ENCODE peak calls at places on chromosomes 1 and 21, in eight cellular contexts. C is heart left ventricle, E is ascending aorta, B is esophagus muscularis mucosa, W is OCI-LY7, U is HCT116, O is spleen, G is fibroblast of lung. R is an unnamed sample.

GRCh38 chr1:21176589-21177555 is at the start of gene EIF4G3:
- DNase-seq in C (peak; percentile 99), E (peak; percentile 99), B (peak; percentile 99), W (peak; percentile 98), U (peak; percentile 93), O (peak; percentile 100), G (peak; percentile 90), R (peak; percentile 97)

GRCh38 chr1:227526524-227526923 is 36.8 kb upstream of the ZNF678 start:
- DNase-seq in C (no peak), E (no peak), B (no peak), W (no peak), U (no peak), O (no peak), G (no peak), R (no peak)

GRCh38 chr1:229068266-229069043 is 202.5 kb upstream of the RAB4A start:
- DNase-seq in C (peak; percentile 43), E (peak; percentile 77), B (peak; percentile 90), W (no peak), U (no peak), O (peak; percentile 83), G (no peak), R (no peak)

GRCh38 chr1:160081261-160081936 is at the start of gene KCNJ9:
- DNase-seq in C (no peak), E (no peak), B (no peak), W (no peak), U (no peak), O (peak; percentile 46), G (peak; percentile 37), R (no peak)

GRCh38 chr1:67429528-67430357 is 459 bp downstream of the SERBP1 start:
- DNase-seq in C (peak; percentile 27), E (peak; percentile 65), B (no peak), W (peak; percentile 44), U (no peak), O (peak; percentile 89), G (no peak), R (peak; percentile 7)

GRCh38 chr21:27425574-27425973 is 458.7 kb upstream of the ADAMTS5 start:
- DNase-seq in C (no peak), E (no peak), B (no peak), W (no peak), U (no peak), O (no peak), G (peak; percentile 55), R (no peak)

GRCh38 chr1:91278754-91279153 is 125.9 kb downstream of the HFM1 start:
- DNase-seq in C (no peak), E (no peak), B (no peak), W (peak; percentile 4), U (peak; percentile 12), O (no peak), G (peak; percentile 14), R (no peak)

GRCh38 chr1:161082996-161083742 is 6.2 kb downstream of the NECTIN4 start:
- DNase-seq in C (no peak), E (peak; percentile 86), B (no peak), W (no peak), U (peak; percentile 89), O (no peak), G (peak; percentile 93), R (no peak)

GRCh38 chr1:90220941-90221693 is 226.2 kb downstream of the ZNF326 start:
- DNase-seq in C (no peak), E (no peak), B (no peak), W (no peak), U (no peak), O (no peak), G (no peak), R (no peak)

GRCh38 chr1:156608036-156608674 is 6.9 kb upstream of the GPATCH4 start:
- DNase-seq in C (peak; percentile 58), E (no peak), B (no peak), W (peak; percentile 87), U (peak; percentile 66), O (no peak), G (peak; percentile 63), R (peak; percentile 86)

GRCh38 chr1:1470626-1471388 is 758 bp upstream of the ATAD3B start:
- DNase-seq in C (no peak), E (no peak), B (no peak), W (peak; percentile 63), U (no peak), O (no peak), G (no peak), R (no peak)

DNA sequence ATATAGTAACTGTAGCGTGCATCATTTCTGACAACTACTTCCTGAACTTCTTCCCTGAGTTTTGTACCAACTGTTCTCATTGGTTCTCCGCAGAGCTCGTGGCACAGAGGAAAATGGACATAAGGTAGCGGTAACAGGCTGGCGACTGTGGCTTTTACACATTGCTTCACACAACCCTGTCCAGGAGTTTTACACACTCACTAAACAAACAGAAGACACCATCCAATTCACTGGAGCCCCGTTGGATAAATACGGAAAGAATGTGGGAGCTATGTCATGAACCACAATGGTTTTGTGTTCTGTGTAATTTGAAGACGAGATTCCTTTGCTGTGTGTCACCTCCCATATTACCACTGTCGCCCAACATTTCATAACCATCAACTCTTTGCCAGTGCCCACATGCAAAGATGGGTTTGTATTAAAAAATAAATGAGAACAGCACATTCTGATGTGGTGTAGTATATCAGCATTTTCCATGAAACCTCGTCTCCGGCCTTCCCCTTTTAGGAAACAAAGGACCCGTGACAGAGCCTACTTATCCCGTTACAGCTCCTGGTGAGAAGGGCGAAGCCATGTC is 47.3 kb upstream of the ENAH start:
- DNase-seq in C (no peak), E (peak; percentile 90), B (no peak), W (no peak), U (peak; percentile 88), O (no peak), G (peak; percentile 100), R (no peak)
- H3K27ac ChIP-seq in C (no peak overlapping the region), E (peak overlapping the region; percentile 71), B (no peak overlapping the region), W (no peak overlapping the region), U (peak overlapping the region; percentile 73), O (no peak overlapping the region), G (peak overlapping the region; percentile 63), R (no peak overlapping the region)

DNA sequence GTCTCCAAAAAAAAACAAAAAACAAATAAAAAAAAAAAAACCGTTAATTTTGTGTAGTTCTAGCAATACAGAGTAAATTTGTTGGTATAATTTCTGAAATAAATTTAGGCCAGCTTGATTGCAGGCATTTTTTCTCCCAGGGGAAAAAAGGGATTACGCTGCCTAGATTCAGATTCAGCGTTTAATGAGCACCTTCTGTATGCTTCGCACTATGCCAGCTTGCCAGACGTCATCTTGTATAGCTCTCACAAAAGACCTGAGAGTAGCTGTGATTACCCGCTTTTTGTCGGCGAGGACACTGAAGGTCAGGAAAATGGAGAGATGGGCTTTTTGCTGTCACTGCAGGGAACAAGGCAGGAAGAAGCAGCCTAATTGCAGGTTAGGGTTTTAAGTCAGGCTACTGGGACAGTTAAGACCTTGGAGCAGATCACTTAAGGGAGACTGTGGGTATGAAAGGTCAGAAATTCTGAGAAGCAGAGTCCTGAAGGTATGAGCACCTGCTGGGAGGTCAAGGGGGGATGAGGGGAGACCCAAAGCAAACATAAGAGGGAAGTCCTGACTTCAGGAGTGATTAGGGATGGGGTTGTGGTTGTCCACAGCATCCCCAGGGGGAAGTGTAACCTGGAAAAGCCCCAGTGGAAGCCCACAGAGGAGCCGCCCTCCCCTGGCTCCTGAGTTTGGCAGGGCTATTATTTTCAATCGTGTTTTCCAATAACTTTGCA is 39.0 kb downstream of the TMCC2 start:
- DNase-seq in C (no peak), E (no peak), B (no peak), W (no peak), U (no peak), O (no peak), G (no peak), R (no peak)
- H3K4me1 ChIP-seq in C (peaks cover 42% of the 10 kb centered on the region), E (no peaks in the 10 kb centered on the region), B (peaks cover 35% of the 10 kb centered on the region), W (peaks cover 17% of the 10 kb centered on the region), U (peaks cover 24% of the 10 kb centered on the region), O (peaks cover 13% of the 10 kb centered on the region), G (peaks cover 2% of the 10 kb centered on the region), R (no peaks in the 10 kb centered on the region)

GRCh38 chr21:36070999-36071398 is 1.2 kb downstream of the CBR1 start:
- DNase-seq in C (no peak), E (no peak), B (no peak), W (no peak), U (no peak), O (no peak), G (no peak), R (no peak)
- H3K4me3 ChIP-seq in C (no peak overlapping the region), E (peak overlapping the region; percentile 83), B (peak overlapping the region; percentile 86), W (no peak overlapping the region), U (no peak overlapping the region), O (no peak overlapping the region), G (peak overlapping the region; percentile 68), R (peak overlapping the region; percentile 74)

GRCh38 chr1:85245891-85246290 is 13.6 kb downstream of the C1orf52 start:
- DNase-seq in C (no peak), E (no peak), B (no peak), W (no peak), U (no peak), O (no peak), G (no peak), R (no peak)

GRCh38 chr1:85245456-85245855 is 14.0 kb downstream of the C1orf52 start:
- DNase-seq in C (no peak), E (no peak), B (no peak), W (no peak), U (no peak), O (no peak), G (peak; percentile 23), R (no peak)

GRCh38 chr1:85240659-85241058 is 18.8 kb downstream of the C1orf52 start:
- DNase-seq in C (no peak), E (no peak), B (no peak), W (no peak), U (no peak), O (no peak), G (peak; percentile 17), R (no peak)

GRCh38 chr1:85243336-85243735 is 16.1 kb downstream of the C1orf52 start:
- DNase-seq in C (no peak), E (no peak), B (no peak), W (no peak), U (no peak), O (no peak), G (no peak), R (no peak)

GRCh38 chr1:85244271-85245053 is 15.0 kb downstream of the C1orf52 start:
- DNase-seq in C (no peak), E (no peak), B (no peak), W (no peak), U (no peak), O (no peak), G (peak; percentile 32), R (no peak)
- H3K27ac ChIP-seq in C (peak overlapping the region; percentile 59), E (no peak overlapping the region), B (peak overlapping the region; percentile 46), W (no peak overlapping the region), U (no peak overlapping the region), O (no peak overlapping the region), G (no peak overlapping the region), R (no peak overlapping the region)